ENCODE peak calls at places on chromosomes 12 and 14, in four cellular contexts. One of them, this sample, is unnamed. For H3K36me3, the result is how much of the 10 kb centered on the place peaks cover.

GRCh38 chr12:5379737-5380496 is 52.0 kb upstream of the NTF3 start:
- DNase-seq in K562: no peak
- DNase-seq in H1: no peak
- DNase-seq in GM12878: peak
- DNase-seq in this sample: no peak

GRCh38 chr14:84976805-84977204 is 553.1 kb upstream of the FLRT2 start:
- DNase-seq in K562: no peak
- DNase-seq in H1: no peak
- DNase-seq in GM12878: no peak
- DNase-seq in this sample: no peak

GRCh38 chr14:33165144-33165925 is 226.7 kb downstream of the NPAS3 start:
- DNase-seq in K562: no peak
- DNase-seq in H1: no peak
- DNase-seq in GM12878: no peak
- DNase-seq in this sample: no peak

GRCh38 chr12:92002673-92003382 is 142.8 kb downstream of the BTG1 start:
- DNase-seq in K562: peak
- DNase-seq in H1: no peak
- DNase-seq in GM12878: no peak
- DNase-seq in this sample: peak

GRCh38 chr12:121442028-121442948 is 42.4 kb downstream of the RNF34 start:
- DNase-seq in K562: no peak
- DNase-seq in H1: no peak
- DNase-seq in GM12878: no peak
- DNase-seq in this sample: no peak

GRCh38 chr12:5485471-5485870 is 53.6 kb downstream of the NTF3 start:
- DNase-seq in K562: no peak
- DNase-seq in H1: no peak
- DNase-seq in GM12878: no peak
- DNase-seq in this sample: no peak

GRCh38 chr12:98678946-98679610 is 34.0 kb downstream of the APAF1 start:
- DNase-seq in K562: no peak
- DNase-seq in H1: no peak
- DNase-seq in GM12878: no peak
- DNase-seq in this sample: no peak

GRCh38 chr14:102917056-102917385 is 5.4 kb upstream of the AMN start:
- DNase-seq in K562: no peak
- DNase-seq in H1: no peak
- DNase-seq in GM12878: no peak
- DNase-seq in this sample: no peak

GRCh38 chr12:43848786-43849185 is 12.9 kb downstream of the TMEM117 start:
- DNase-seq in K562: no peak
- DNase-seq in H1: no peak
- DNase-seq in GM12878: no peak
- DNase-seq in this sample: no peak

GRCh38 chr12:62291888-62292760 is 31.9 kb downstream of the USP15 start:
- DNase-seq in K562: no peak
- DNase-seq in H1: no peak
- DNase-seq in GM12878: no peak
- DNase-seq in this sample: peak

GRCh38 chr12:113214938-113215400 is 6.3 kb upstream of the TPCN1 start:
- DNase-seq in K562: no peak
- DNase-seq in H1: no peak
- DNase-seq in GM12878: peak
- DNase-seq in this sample: peak

GRCh38 chr14:68779761-68780323 is 13.0 kb downstream of the ZFP36L1 start:
- DNase-seq in K562: no peak
- DNase-seq in H1: no peak
- DNase-seq in GM12878: no peak
- DNase-seq in this sample: peak

GRCh38 chr14:55858604-55859003 is 259.6 kb upstream of the PELI2 start:
- DNase-seq in K562: no peak
- DNase-seq in H1: no peak
- DNase-seq in GM12878: no peak
- DNase-seq in this sample: no peak

GRCh38 chr14:106209745-106210144 is 683.4 kb downstream of the TMEM121 start:
- DNase-seq in K562: no peak
- DNase-seq in H1: no peak
- DNase-seq in GM12878: no peak
- DNase-seq in this sample: no peak

GRCh38 chr14:105385322-105385637 is 13.1 kb upstream of the TEX22 start:
- DNase-seq in K562: no peak
- DNase-seq in H1: no peak
- DNase-seq in GM12878: no peak
- DNase-seq in this sample: no peak

GRCh38 chr12:90102957-90103652 is 394.5 kb upstream of the ATP2B1 start:
- DNase-seq in K562: no peak
- DNase-seq in H1: no peak
- DNase-seq in GM12878: peak
- DNase-seq in this sample: peak

GRCh38 chr12:21485998-21486397 is 15.4 kb downstream of the RECQL start:
- DNase-seq in K562: no peak
- DNase-seq in H1: no peak
- DNase-seq in GM12878: no peak
- DNase-seq in this sample: no peak

GRCh38 chr12:24066865-24067264 is 117.4 kb upstream of the SOX5 start:
- DNase-seq in K562: no peak
- DNase-seq in H1: no peak
- DNase-seq in GM12878: no peak
- DNase-seq in this sample: no peak

GRCh38 chr14:51855234-51855633 is 5.2 kb upstream of the GNG2 start:
- DNase-seq in K562: no peak
- DNase-seq in H1: no peak
- DNase-seq in GM12878: no peak
- DNase-seq in this sample: no peak

GRCh38 chr14:101135796-101136742 is 232.5 kb upstream of the RTL1 start:
- DNase-seq in K562: no peak
- DNase-seq in H1: no peak
- DNase-seq in GM12878: no peak
- DNase-seq in this sample: no peak

GRCh38 chr14:101133068-101133467 is 229.5 kb upstream of the RTL1 start:
- DNase-seq in K562: no peak
- DNase-seq in H1: no peak
- DNase-seq in GM12878: no peak
- DNase-seq in this sample: no peak

GRCh38 chr14:101137234-101137633 is 233.7 kb upstream of the RTL1 start:
- DNase-seq in K562: no peak
- DNase-seq in H1: no peak
- DNase-seq in GM12878: no peak
- DNase-seq in this sample: no peak

GRCh38 chr14:101134161-101134631 is 230.7 kb upstream of the RTL1 start:
- DNase-seq in K562: no peak
- DNase-seq in H1: no peak
- DNase-seq in GM12878: no peak
- DNase-seq in this sample: no peak

DNA sequence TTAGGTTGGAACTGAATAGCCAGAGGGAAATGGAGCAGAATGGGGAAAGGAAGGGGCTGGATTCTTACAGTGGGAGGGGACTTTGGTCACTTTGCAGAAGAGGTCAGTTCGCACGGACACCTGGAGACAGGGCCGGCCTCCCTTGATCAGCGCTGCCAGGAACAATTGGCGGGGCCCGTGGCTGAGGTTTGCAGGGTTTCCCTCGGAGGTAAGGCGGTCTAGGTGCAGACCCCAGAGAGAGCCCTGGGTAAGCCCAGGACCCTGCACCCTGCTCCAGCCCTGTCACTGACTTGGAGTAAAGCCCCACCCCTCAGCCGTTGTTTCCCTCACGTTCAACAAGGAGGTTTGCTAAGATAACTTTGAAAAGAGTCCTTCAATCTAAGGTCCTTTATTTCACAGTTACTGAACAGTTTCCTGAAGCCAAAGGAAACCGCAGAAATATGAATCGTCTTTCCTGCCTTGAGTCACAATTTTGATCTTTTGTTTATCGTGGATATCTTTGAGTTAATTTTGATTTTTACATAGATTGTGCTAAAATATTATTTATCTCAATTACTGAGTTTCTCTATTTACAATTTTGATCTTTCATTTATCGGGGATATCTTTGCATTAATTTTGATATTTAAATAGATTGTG is 231.4 kb upstream of the RTL1 start:
- DNase-seq in K562: no peak
- DNase-seq in H1: no peak
- DNase-seq in GM12878: no peak
- DNase-seq in this sample: no peak
- TF ChIP-seq CBX5 in K562: no peak
- TF ChIP-seq CBX5 in H1: no peak
- TF ChIP-seq CBX5 in GM12878: no peak
- TF ChIP-seq CBX5 in this sample: no peak

DNA sequence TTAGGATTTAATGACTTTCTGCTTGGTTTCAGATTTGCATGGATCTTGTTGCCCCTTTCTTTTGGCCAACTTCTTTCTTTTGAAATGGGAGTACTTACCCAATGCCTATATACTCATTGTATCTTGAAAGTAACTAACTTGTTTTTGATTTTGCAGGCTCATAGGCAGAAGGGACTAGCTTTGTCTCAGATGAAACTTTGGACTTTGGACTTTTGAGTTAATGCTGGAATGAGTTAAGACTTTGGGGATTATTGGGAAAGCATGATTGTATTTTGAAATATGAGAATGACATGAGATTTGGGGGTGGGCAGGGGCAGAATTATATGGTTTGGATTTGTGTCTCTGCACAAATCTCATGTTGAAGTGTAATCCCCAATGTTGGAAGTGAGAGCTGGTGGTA is 657.1 kb downstream of the TMTC2 start:
- DNase-seq in K562: no peak
- DNase-seq in H1: no peak
- DNase-seq in GM12878: no peak
- DNase-seq in this sample: no peak
- H3K36me3 ChIP-seq in K562: under half
- H3K36me3 ChIP-seq in H1: under half
- H3K36me3 ChIP-seq in GM12878: under half
- H3K36me3 ChIP-seq in this sample: under half

GRCh38 chr14:90088160-90088559 is 26.4 kb downstream of the KCNK13 start:
- DNase-seq in K562: no peak
- DNase-seq in H1: no peak
- DNase-seq in GM12878: no peak
- DNase-seq in this sample: no peak

GRCh38 chr14:90091393-90091792 is 29.6 kb downstream of the KCNK13 start:
- DNase-seq in K562: no peak
- DNase-seq in H1: no peak
- DNase-seq in GM12878: no peak
- DNase-seq in this sample: no peak

DNA sequence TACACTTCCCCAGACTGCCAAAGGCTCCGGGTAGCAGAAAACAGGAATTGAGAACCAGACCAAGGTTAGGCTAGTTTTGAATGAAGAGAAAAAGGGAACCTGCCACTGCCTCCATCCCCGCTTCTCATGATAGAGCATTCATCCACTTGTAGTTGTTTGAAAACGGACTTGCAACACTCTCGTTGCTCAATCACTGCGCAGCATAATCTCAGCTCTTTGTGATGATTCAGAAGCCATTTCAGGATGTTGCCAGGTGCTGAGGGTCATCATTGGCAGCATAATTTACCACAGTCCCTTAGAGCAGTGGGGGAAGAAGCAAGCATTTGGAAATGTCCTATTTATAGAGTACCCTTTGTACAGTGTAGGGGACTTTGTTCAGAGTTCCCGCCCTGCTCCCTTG is 25.6 kb downstream of the KCNK13 start:
- DNase-seq in K562: no peak
- DNase-seq in H1: no peak
- DNase-seq in GM12878: no peak
- DNase-seq in this sample: peak
- TF ChIP-seq CBX5 in K562: no peak
- TF ChIP-seq CBX5 in H1: no peak
- TF ChIP-seq CBX5 in GM12878: no peak
- TF ChIP-seq CBX5 in this sample: peak

DNA sequence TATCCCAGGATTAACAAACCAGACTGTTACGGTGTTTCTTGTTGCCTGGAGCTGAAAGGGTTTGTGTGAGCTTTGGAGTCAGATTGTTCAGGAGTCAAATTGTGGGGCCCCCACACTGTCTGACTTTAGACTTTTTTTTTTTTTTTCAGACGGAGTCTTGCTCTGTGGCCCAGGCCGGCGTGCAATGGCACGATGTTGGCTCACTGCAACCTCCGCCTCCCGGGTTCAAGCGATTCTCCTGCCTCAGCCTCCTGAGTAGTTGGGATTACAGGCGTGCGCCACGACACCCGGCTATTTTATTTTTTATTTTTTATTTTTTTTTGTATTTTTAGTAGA is 847 bp downstream of the TSFM start:
- DNase-seq in K562: no peak
- DNase-seq in H1: no peak
- DNase-seq in GM12878: no peak
- DNase-seq in this sample: no peak
- H3K36me3 ChIP-seq in K562: half or more
- H3K36me3 ChIP-seq in H1: under half
- H3K36me3 ChIP-seq in GM12878: under half
- H3K36me3 ChIP-seq in this sample: under half

GRCh38 chr12:31034372-31034771 is 39.3 kb upstream of the DDX11 start:
- DNase-seq in K562: no peak
- DNase-seq in H1: no peak
- DNase-seq in GM12878: no peak
- DNase-seq in this sample: no peak

GRCh38 chr12:31031951-31032335 is 41.7 kb upstream of the DDX11 start:
- DNase-seq in K562: no peak
- DNase-seq in H1: no peak
- DNase-seq in GM12878: no peak
- DNase-seq in this sample: no peak

GRCh38 chr12:31035226-31035625 is 38.4 kb upstream of the DDX11 start:
- DNase-seq in K562: no peak
- DNase-seq in H1: no peak
- DNase-seq in GM12878: no peak
- DNase-seq in this sample: no peak

GRCh38 chr12:31033681-31034080 is 40.0 kb upstream of the DDX11 start:
- DNase-seq in K562: no peak
- DNase-seq in H1: no peak
- DNase-seq in GM12878: no peak
- DNase-seq in this sample: no peak

DNA sequence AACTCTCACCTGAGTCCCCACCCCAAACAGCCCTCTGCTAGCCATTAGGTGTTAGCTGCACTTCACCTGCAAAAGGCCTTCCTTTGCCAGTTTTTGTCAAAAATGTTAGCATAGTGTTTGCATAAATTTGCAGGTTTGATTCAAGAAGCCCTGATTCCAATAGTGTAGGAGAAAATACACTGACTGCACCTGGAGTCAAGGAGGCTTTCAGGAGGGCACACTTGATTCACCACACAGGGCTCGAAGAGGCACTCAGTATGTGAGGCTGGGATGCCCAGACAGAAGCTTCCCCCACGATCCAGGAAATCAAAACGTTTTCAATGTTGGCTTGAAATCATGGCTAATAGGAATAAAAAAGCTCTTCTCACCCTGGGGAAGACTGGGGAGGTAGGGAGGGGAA is 40.5 kb upstream of the DDX11 start:
- DNase-seq in K562: no peak
- DNase-seq in H1: no peak
- DNase-seq in GM12878: no peak
- DNase-seq in this sample: no peak
- TF ChIP-seq CBX5 in K562: no peak
- TF ChIP-seq CBX5 in H1: no peak
- TF ChIP-seq CBX5 in GM12878: no peak
- TF ChIP-seq CBX5 in this sample: no peak